ENCODE peak calls at places on chromosome 13, in eight cellular contexts. One of them, this sample, is unnamed.

GRCh38 chr13:112655898-112656297 is 33.9 kb upstream of the ATP11A start:
- DNase-seq in nephron progenitor cell: no peak
- DNase-seq in foreskin fibroblast: no peak
- DNase-seq in upper lobe of right lung: no peak
- DNase-seq in cardiac muscle cell: no peak
- DNase-seq in IMR-90: no peak
- DNase-seq in psoas muscle: no peak
- DNase-seq in breast epithelium: no peak
- DNase-seq in this sample: no peak

GRCh38 chr13:111259058-111259457 is 61.4 kb upstream of the TEX29 start:
- DNase-seq in nephron progenitor cell: no peak
- DNase-seq in foreskin fibroblast: no peak
- DNase-seq in upper lobe of right lung: no peak
- DNase-seq in cardiac muscle cell: no peak
- DNase-seq in IMR-90: no peak
- DNase-seq in psoas muscle: no peak
- DNase-seq in breast epithelium: no peak
- DNase-seq in this sample: no peak

GRCh38 chr13:31887311-31887710 is 144.3 kb upstream of the FRY start:
- DNase-seq in nephron progenitor cell: no peak
- DNase-seq in foreskin fibroblast: peak
- DNase-seq in upper lobe of right lung: no peak
- DNase-seq in cardiac muscle cell: no peak
- DNase-seq in IMR-90: peak
- DNase-seq in psoas muscle: no peak
- DNase-seq in breast epithelium: no peak
- DNase-seq in this sample: no peak

GRCh38 chr13:20035130-20035529 is 76.6 kb downstream of the ZMYM2 start:
- DNase-seq in nephron progenitor cell: no peak
- DNase-seq in foreskin fibroblast: no peak
- DNase-seq in upper lobe of right lung: no peak
- DNase-seq in cardiac muscle cell: no peak
- DNase-seq in IMR-90: no peak
- DNase-seq in psoas muscle: no peak
- DNase-seq in breast epithelium: no peak
- DNase-seq in this sample: no peak

GRCh38 chr13:39335721-39336120 is 267.3 kb downstream of the LHFPL6 start:
- DNase-seq in nephron progenitor cell: no peak
- DNase-seq in foreskin fibroblast: no peak
- DNase-seq in upper lobe of right lung: no peak
- DNase-seq in cardiac muscle cell: no peak
- DNase-seq in IMR-90: no peak
- DNase-seq in psoas muscle: no peak
- DNase-seq in breast epithelium: no peak
- DNase-seq in this sample: no peak

GRCh38 chr13:32811297-32811800 is 204.9 kb upstream of the KL start:
- DNase-seq in nephron progenitor cell: peak
- DNase-seq in foreskin fibroblast: peak
- DNase-seq in upper lobe of right lung: no peak
- DNase-seq in cardiac muscle cell: no peak
- DNase-seq in IMR-90: no peak
- DNase-seq in psoas muscle: no peak
- DNase-seq in breast epithelium: no peak
- DNase-seq in this sample: no peak

GRCh38 chr13:46687810-46688209 is 109.2 kb downstream of the ESD start:
- DNase-seq in nephron progenitor cell: no peak
- DNase-seq in foreskin fibroblast: no peak
- DNase-seq in upper lobe of right lung: no peak
- DNase-seq in cardiac muscle cell: no peak
- DNase-seq in IMR-90: peak
- DNase-seq in psoas muscle: no peak
- DNase-seq in breast epithelium: no peak
- DNase-seq in this sample: no peak

GRCh38 chr13:44591316-44591715 is 15.2 kb upstream of the TSC22D1 start:
- DNase-seq in nephron progenitor cell: no peak
- DNase-seq in foreskin fibroblast: no peak
- DNase-seq in upper lobe of right lung: no peak
- DNase-seq in cardiac muscle cell: no peak
- DNase-seq in IMR-90: no peak
- DNase-seq in psoas muscle: no peak
- DNase-seq in breast epithelium: no peak
- DNase-seq in this sample: no peak

GRCh38 chr13:44719857-44720671 is 143.9 kb upstream of the TSC22D1 start:
- DNase-seq in nephron progenitor cell: no peak
- DNase-seq in foreskin fibroblast: peak
- DNase-seq in upper lobe of right lung: no peak
- DNase-seq in cardiac muscle cell: no peak
- DNase-seq in IMR-90: peak
- DNase-seq in psoas muscle: no peak
- DNase-seq in breast epithelium: peak
- DNase-seq in this sample: no peak

GRCh38 chr13:112965573-112966115 is 3.4 kb upstream of the MCF2L start:
- DNase-seq in nephron progenitor cell: no peak
- DNase-seq in foreskin fibroblast: no peak
- DNase-seq in upper lobe of right lung: no peak
- DNase-seq in cardiac muscle cell: no peak
- DNase-seq in IMR-90: no peak
- DNase-seq in psoas muscle: no peak
- DNase-seq in breast epithelium: no peak
- DNase-seq in this sample: no peak

GRCh38 chr13:95874286-95874685 is 178.9 kb downstream of the UGGT2 start:
- DNase-seq in nephron progenitor cell: no peak
- DNase-seq in foreskin fibroblast: no peak
- DNase-seq in upper lobe of right lung: no peak
- DNase-seq in cardiac muscle cell: no peak
- DNase-seq in IMR-90: peak
- DNase-seq in psoas muscle: no peak
- DNase-seq in breast epithelium: no peak
- DNase-seq in this sample: no peak

GRCh38 chr13:80037505-80037888 is 303.4 kb downstream of the SPRY2 start:
- DNase-seq in nephron progenitor cell: no peak
- DNase-seq in foreskin fibroblast: peak
- DNase-seq in upper lobe of right lung: no peak
- DNase-seq in cardiac muscle cell: no peak
- DNase-seq in IMR-90: peak
- DNase-seq in psoas muscle: no peak
- DNase-seq in breast epithelium: no peak
- DNase-seq in this sample: no peak

GRCh38 chr13:26949701-26950345 is 189.2 kb upstream of the GPR12 start:
- DNase-seq in nephron progenitor cell: no peak
- DNase-seq in foreskin fibroblast: no peak
- DNase-seq in upper lobe of right lung: no peak
- DNase-seq in cardiac muscle cell: no peak
- DNase-seq in IMR-90: no peak
- DNase-seq in psoas muscle: no peak
- DNase-seq in breast epithelium: no peak
- DNase-seq in this sample: no peak

GRCh38 chr13:40681341-40682051 is 15.1 kb upstream of the FOXO1 start:
- DNase-seq in nephron progenitor cell: no peak
- DNase-seq in foreskin fibroblast: no peak
- DNase-seq in upper lobe of right lung: no peak
- DNase-seq in cardiac muscle cell: no peak
- DNase-seq in IMR-90: no peak
- DNase-seq in psoas muscle: no peak
- DNase-seq in breast epithelium: no peak
- DNase-seq in this sample: no peak

GRCh38 chr13:99484405-99484981 is 16.8 kb upstream of the TM9SF2 start:
- DNase-seq in nephron progenitor cell: no peak
- DNase-seq in foreskin fibroblast: no peak
- DNase-seq in upper lobe of right lung: no peak
- DNase-seq in cardiac muscle cell: no peak
- DNase-seq in IMR-90: peak
- DNase-seq in psoas muscle: no peak
- DNase-seq in breast epithelium: no peak
- DNase-seq in this sample: no peak

DNA sequence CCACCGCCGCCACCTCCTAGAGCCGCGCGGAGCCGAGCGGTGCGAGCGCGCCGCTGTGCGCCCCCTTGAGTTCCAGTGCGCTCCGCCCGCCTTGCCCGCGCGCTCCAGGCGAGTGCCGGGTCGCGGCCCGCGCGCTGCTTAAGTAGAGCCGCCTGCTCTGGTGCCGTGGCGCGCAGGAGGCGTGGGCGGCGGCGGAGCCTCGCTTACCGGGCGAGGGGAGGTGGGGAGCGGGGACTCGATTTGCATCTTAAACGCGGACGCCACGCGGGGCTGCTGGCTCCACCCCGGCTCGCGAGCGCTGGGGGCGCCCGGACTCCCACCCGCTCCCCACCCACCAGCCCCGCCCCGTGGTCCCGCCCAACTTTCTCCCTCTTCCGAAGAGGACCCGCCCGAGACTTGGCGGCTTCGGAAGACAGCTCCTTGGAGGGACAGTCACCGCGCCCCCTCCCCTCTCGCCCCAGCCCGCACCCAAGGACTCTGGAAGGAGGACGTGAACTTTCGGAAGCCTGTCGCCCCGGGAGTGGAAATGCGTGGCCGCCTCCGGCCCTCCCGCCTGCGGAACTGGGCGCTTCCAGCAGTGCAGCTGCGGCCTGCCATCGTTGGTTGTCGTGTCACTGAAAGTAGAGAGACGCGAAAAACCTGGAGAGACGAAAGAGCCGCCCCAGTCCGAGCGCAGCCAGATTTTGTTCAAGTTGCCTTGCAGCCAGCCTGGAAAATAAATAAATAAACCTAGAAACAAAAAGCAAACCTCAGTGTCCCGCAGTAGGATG is at the start of gene KCTD12:
- DNase-seq in nephron progenitor cell: peak
- DNase-seq in foreskin fibroblast: peak
- DNase-seq in upper lobe of right lung: peak
- DNase-seq in cardiac muscle cell: peak
- DNase-seq in IMR-90: peak
- DNase-seq in psoas muscle: peak
- DNase-seq in breast epithelium: peak
- DNase-seq in this sample: peak
- TF ChIP-seq CTCF in nephron progenitor cell: no peak
- TF ChIP-seq CTCF in foreskin fibroblast: no peak
- TF ChIP-seq CTCF in upper lobe of right lung: peak
- TF ChIP-seq CTCF in cardiac muscle cell: peak
- TF ChIP-seq CTCF in IMR-90: peak
- TF ChIP-seq CTCF in psoas muscle: peak
- TF ChIP-seq CTCF in breast epithelium: peak
- TF ChIP-seq CTCF in this sample: no peak

GRCh38 chr13:43307921-43308433 is 284.6 kb downstream of the DNAJC15 start:
- DNase-seq in nephron progenitor cell: peak
- DNase-seq in foreskin fibroblast: peak
- DNase-seq in upper lobe of right lung: peak
- DNase-seq in cardiac muscle cell: peak
- DNase-seq in IMR-90: peak
- DNase-seq in psoas muscle: peak
- DNase-seq in breast epithelium: peak
- DNase-seq in this sample: peak
- TF ChIP-seq CTCF in nephron progenitor cell: no peak
- TF ChIP-seq CTCF in foreskin fibroblast: no peak
- TF ChIP-seq CTCF in upper lobe of right lung: no peak
- TF ChIP-seq CTCF in cardiac muscle cell: no peak
- TF ChIP-seq CTCF in IMR-90: no peak
- TF ChIP-seq CTCF in psoas muscle: no peak
- TF ChIP-seq CTCF in breast epithelium: no peak
- TF ChIP-seq CTCF in this sample: no peak

DNA sequence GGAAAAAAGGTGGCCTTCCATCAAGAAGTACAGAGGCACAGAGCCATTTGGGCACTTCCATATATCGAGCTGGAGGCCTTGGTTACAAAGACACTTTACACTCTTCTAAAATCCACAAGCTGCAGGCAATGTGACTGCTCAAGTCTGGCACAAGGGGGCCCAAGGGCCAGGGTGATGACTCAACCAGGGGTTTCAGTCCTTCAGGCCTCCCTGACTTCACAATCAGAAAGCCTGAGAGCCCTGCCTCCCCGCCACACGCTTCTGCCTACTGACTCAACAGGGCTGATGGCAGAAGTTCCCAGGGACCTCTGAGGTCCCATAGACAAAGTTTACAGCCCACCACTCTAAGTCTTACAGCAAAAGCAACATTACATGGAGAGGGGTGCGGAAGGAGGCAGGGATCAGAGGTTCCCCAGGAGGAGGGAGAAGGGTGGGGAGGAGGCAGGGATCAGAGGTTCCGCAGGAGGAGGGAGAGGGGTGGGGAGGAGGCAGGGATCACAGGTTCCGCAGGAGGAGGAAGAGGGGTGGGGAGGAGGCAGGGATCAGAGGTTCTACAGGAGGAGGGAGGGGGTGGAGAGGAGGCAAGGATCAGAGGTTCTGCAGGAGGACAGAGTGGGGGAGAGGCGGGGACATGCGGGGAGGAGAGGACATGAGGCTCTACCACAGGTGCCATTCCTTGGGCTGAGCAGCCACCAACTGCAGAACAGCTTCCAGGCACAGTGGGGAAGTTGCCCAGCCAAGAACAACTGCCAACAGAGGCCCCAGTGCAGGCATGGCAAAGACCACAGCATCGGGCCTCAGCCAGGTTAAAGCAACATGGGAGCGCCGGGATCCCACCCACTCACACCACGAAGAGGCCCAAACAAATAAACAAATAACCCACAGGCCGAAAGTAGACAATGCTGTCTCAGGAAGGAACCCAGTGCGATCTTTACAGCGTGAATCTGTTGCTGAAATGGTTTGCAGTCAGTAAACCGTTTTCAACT is 52.0 kb downstream of the SLC7A1 start:
- DNase-seq in nephron progenitor cell: no peak
- DNase-seq in foreskin fibroblast: no peak
- DNase-seq in upper lobe of right lung: no peak
- DNase-seq in cardiac muscle cell: no peak
- DNase-seq in IMR-90: peak
- DNase-seq in psoas muscle: no peak
- DNase-seq in breast epithelium: no peak
- DNase-seq in this sample: no peak
- TF ChIP-seq CTCF in nephron progenitor cell: no peak
- TF ChIP-seq CTCF in foreskin fibroblast: no peak
- TF ChIP-seq CTCF in upper lobe of right lung: no peak
- TF ChIP-seq CTCF in cardiac muscle cell: no peak
- TF ChIP-seq CTCF in IMR-90: peak
- TF ChIP-seq CTCF in psoas muscle: no peak
- TF ChIP-seq CTCF in breast epithelium: no peak
- TF ChIP-seq CTCF in this sample: no peak

GRCh38 chr13:37136633-37137032 is 31.2 kb upstream of the CSNK1A1L start:
- DNase-seq in nephron progenitor cell: no peak
- DNase-seq in foreskin fibroblast: no peak
- DNase-seq in upper lobe of right lung: no peak
- DNase-seq in cardiac muscle cell: no peak
- DNase-seq in IMR-90: no peak
- DNase-seq in psoas muscle: no peak
- DNase-seq in breast epithelium: no peak
- DNase-seq in this sample: no peak

GRCh38 chr13:37139356-37139755 is 33.9 kb upstream of the CSNK1A1L start:
- DNase-seq in nephron progenitor cell: no peak
- DNase-seq in foreskin fibroblast: no peak
- DNase-seq in upper lobe of right lung: no peak
- DNase-seq in cardiac muscle cell: no peak
- DNase-seq in IMR-90: no peak
- DNase-seq in psoas muscle: no peak
- DNase-seq in breast epithelium: no peak
- DNase-seq in this sample: no peak

GRCh38 chr13:37136187-37136586 is 30.7 kb upstream of the CSNK1A1L start:
- DNase-seq in nephron progenitor cell: no peak
- DNase-seq in foreskin fibroblast: no peak
- DNase-seq in upper lobe of right lung: no peak
- DNase-seq in cardiac muscle cell: no peak
- DNase-seq in IMR-90: peak
- DNase-seq in psoas muscle: no peak
- DNase-seq in breast epithelium: no peak
- DNase-seq in this sample: no peak

GRCh38 chr13:37138917-37139316 is 33.5 kb upstream of the CSNK1A1L start:
- DNase-seq in nephron progenitor cell: no peak
- DNase-seq in foreskin fibroblast: no peak
- DNase-seq in upper lobe of right lung: no peak
- DNase-seq in cardiac muscle cell: no peak
- DNase-seq in IMR-90: no peak
- DNase-seq in psoas muscle: no peak
- DNase-seq in breast epithelium: no peak
- DNase-seq in this sample: no peak

GRCh38 chr13:37138169-37138568 is 32.7 kb upstream of the CSNK1A1L start:
- DNase-seq in nephron progenitor cell: peak
- DNase-seq in foreskin fibroblast: no peak
- DNase-seq in upper lobe of right lung: no peak
- DNase-seq in cardiac muscle cell: no peak
- DNase-seq in IMR-90: no peak
- DNase-seq in psoas muscle: no peak
- DNase-seq in breast epithelium: no peak
- DNase-seq in this sample: no peak
- TF ChIP-seq CTCF in nephron progenitor cell: no peak
- TF ChIP-seq CTCF in foreskin fibroblast: peak
- TF ChIP-seq CTCF in upper lobe of right lung: no peak
- TF ChIP-seq CTCF in cardiac muscle cell: peak
- TF ChIP-seq CTCF in IMR-90: no peak
- TF ChIP-seq CTCF in psoas muscle: no peak
- TF ChIP-seq CTCF in breast epithelium: no peak
- TF ChIP-seq CTCF in this sample: no peak

This sample was measured in omental fat pad.